ENCODE peak calls at places on chromosomes 5 and 9, in eight cellular contexts. I is activated CD8-positive, alpha-beta memory T cell treated with anti-CD3 and anti-CD28 coated beads for 24 hours; Z is skeletal muscle cell; M is tibial artery; Y is breast epithelium; S is HuH-7; L is AG08396; T is mesendoderm. N is an unnamed sample.

GRCh38 chr5:113140837-113141661 is 164.5 kb downstream of the DCP2 start:
- DNase-seq in I (no peak), Z (peak), M (no peak), Y (no peak), S (no peak), L (peak), T (peak), N (no peak)

GRCh38 chr5:181221105-181221791 is 1.8 kb upstream of the TRIM41 start:
- DNase-seq in I (no peak), Z (no peak), M (no peak), Y (no peak), S (no peak), L (no peak), T (no peak), N (peak)

GRCh38 chr9:95045751-95046150 is 271.8 kb downstream of the FANCC start:
- DNase-seq in I (no peak), Z (no peak), M (no peak), Y (no peak), S (no peak), L (no peak), T (peak), N (peak)

GRCh38 chr9:28032178-28032532 is 458.9 kb upstream of the C9orf72 start:
- DNase-seq in I (no peak), Z (no peak), M (no peak), Y (no peak), S (no peak), L (no peak), T (no peak), N (no peak)

GRCh38 chr9:115170674-115171073 is 52.7 kb upstream of the TNC start:
- DNase-seq in I (no peak), Z (no peak), M (no peak), Y (no peak), S (no peak), L (no peak), T (peak), N (no peak)

GRCh38 chr9:113999256-114000062 is 78.6 kb downstream of the AMBP start:
- DNase-seq in I (peak), Z (no peak), M (no peak), Y (no peak), S (no peak), L (no peak), T (no peak), N (no peak)

GRCh38 chr5:108321341-108321740 is 60.6 kb downstream of the FBXL17 start:
- DNase-seq in I (no peak), Z (no peak), M (no peak), Y (no peak), S (no peak), L (no peak), T (no peak), N (no peak)

GRCh38 chr5:69230181-69230580 is 4.5 kb upstream of the CDK7 start:
- DNase-seq in I (no peak), Z (no peak), M (no peak), Y (no peak), S (no peak), L (no peak), T (no peak), N (no peak)